ENCODE peak calls at places on chromosomes 2 and 18, in five cellular contexts. One of them, this sample, is unnamed.

GRCh38 chr2:39488450-39488849 is 51.4 kb upstream of the MAP4K3 start:
- DNase-seq in Kasumi-1: no peak
- DNase-seq in AG04449: no peak
- DNase-seq in mesendoderm: no peak
- DNase-seq in amniotic epithelial cell: peak; percentile 95
- DNase-seq in this sample: no peak

GRCh38 chr2:70532244-70532935 is 21.2 kb downstream of the TGFA start:
- DNase-seq in mesendoderm: no peak
- DNase-seq in AG04449: no peak
- DNase-seq in Kasumi-1: no peak
- DNase-seq in amniotic epithelial cell: no peak
- DNase-seq in this sample: peak; percentile 36

GRCh38 chr2:226483745-226484619 is 315.6 kb downstream of the IRS1 start:
- DNase-seq in mesendoderm: peak; percentile 94
- DNase-seq in amniotic epithelial cell: peak; percentile 44
- DNase-seq in AG04449: peak; percentile 28
- DNase-seq in Kasumi-1: no peak
- DNase-seq in this sample: no peak

GRCh38 chr18:76545433-76546281 is 50.6 kb upstream of the ZNF516 start:
- DNase-seq in mesendoderm: no peak
- DNase-seq in Kasumi-1: no peak
- DNase-seq in AG04449: no peak
- DNase-seq in amniotic epithelial cell: peak; percentile 29
- DNase-seq in this sample: no peak

GRCh38 chr2:171963198-171963597 is 36.6 kb upstream of the METAP1D start:
- DNase-seq in mesendoderm: no peak
- DNase-seq in amniotic epithelial cell: no peak
- DNase-seq in Kasumi-1: no peak
- DNase-seq in AG04449: no peak
- DNase-seq in this sample: no peak

GRCh38 chr2:108128226-108128786 is 111.5 kb upstream of the SULT1C3 start:
- DNase-seq in amniotic epithelial cell: no peak
- DNase-seq in Kasumi-1: no peak
- DNase-seq in AG04449: no peak
- DNase-seq in mesendoderm: no peak
- DNase-seq in this sample: no peak

GRCh38 chr2:101718993-101719571 is 21.6 kb downstream of the MAP4K4 start:
- DNase-seq in Kasumi-1: no peak
- DNase-seq in mesendoderm: no peak
- DNase-seq in AG04449: no peak
- DNase-seq in amniotic epithelial cell: no peak
- DNase-seq in this sample: no peak

GRCh38 chr2:127356531-127356930 is 31.2 kb downstream of the MAP3K2 start:
- DNase-seq in AG04449: no peak
- DNase-seq in amniotic epithelial cell: no peak
- DNase-seq in Kasumi-1: no peak
- DNase-seq in mesendoderm: no peak
- DNase-seq in this sample: no peak

GRCh38 chr2:202014328-202015034 is 19.2 kb upstream of the FZD7 start:
- DNase-seq in AG04449: no peak
- DNase-seq in amniotic epithelial cell: no peak
- DNase-seq in Kasumi-1: no peak
- DNase-seq in mesendoderm: peak; percentile 94
- DNase-seq in this sample: no peak

GRCh38 chr2:99550368-99550767 is 60.6 kb upstream of the REV1 start:
- DNase-seq in Kasumi-1: no peak
- DNase-seq in mesendoderm: no peak
- DNase-seq in AG04449: no peak
- DNase-seq in amniotic epithelial cell: no peak
- DNase-seq in this sample: no peak

GRCh38 chr2:112182581-112183034 is 44.4 kb downstream of the FBLN7 start:
- DNase-seq in mesendoderm: no peak
- DNase-seq in Kasumi-1: no peak
- DNase-seq in amniotic epithelial cell: no peak
- DNase-seq in AG04449: no peak
- DNase-seq in this sample: no peak

GRCh38 chr2:30514134-30514860 is 67.3 kb downstream of the LCLAT1 start:
- DNase-seq in mesendoderm: peak; percentile 36
- DNase-seq in AG04449: no peak
- DNase-seq in Kasumi-1: no peak
- DNase-seq in amniotic epithelial cell: peak; percentile 55
- DNase-seq in this sample: peak; percentile 36

GRCh38 chr2:127820080-127820668 is 9.2 kb upstream of the WDR33 start:
- DNase-seq in Kasumi-1: no peak
- DNase-seq in amniotic epithelial cell: peak; percentile 47
- DNase-seq in mesendoderm: peak; percentile 35
- DNase-seq in AG04449: no peak
- DNase-seq in this sample: no peak

GRCh38 chr2:27408601-27409320 is 630 bp downstream of the PPM1G start:
- DNase-seq in AG04449: no peak
- DNase-seq in mesendoderm: peak; percentile 25
- DNase-seq in amniotic epithelial cell: no peak
- DNase-seq in Kasumi-1: peak; percentile 33
- DNase-seq in this sample: no peak

GRCh38 chr2:18834341-18834740 is 245.0 kb upstream of the NT5C1B start:
- DNase-seq in mesendoderm: no peak
- DNase-seq in amniotic epithelial cell: peak; percentile 45
- DNase-seq in Kasumi-1: no peak
- DNase-seq in AG04449: no peak
- DNase-seq in this sample: peak; percentile 9

GRCh38 chr2:240309214-240309613 is 126.2 kb upstream of the GPC1 start:
- DNase-seq in AG04449: no peak
- DNase-seq in amniotic epithelial cell: no peak
- DNase-seq in mesendoderm: no peak
- DNase-seq in Kasumi-1: no peak
- DNase-seq in this sample: no peak

GRCh38 chr2:150303281-150303680 is 184.2 kb downstream of the RND3 start:
- DNase-seq in amniotic epithelial cell: peak; percentile 49
- DNase-seq in Kasumi-1: peak; percentile 88
- DNase-seq in AG04449: no peak
- DNase-seq in mesendoderm: peak; percentile 33
- DNase-seq in this sample: no peak

GRCh38 chr2:218145124-218145523 is 19.3 kb downstream of the CXCR2 start:
- DNase-seq in AG04449: no peak
- DNase-seq in amniotic epithelial cell: peak; percentile 77
- DNase-seq in Kasumi-1: no peak
- DNase-seq in mesendoderm: no peak
- DNase-seq in this sample: no peak

GRCh38 chr2:128347701-128348504 is 29.2 kb upstream of the HS6ST1 start:
- DNase-seq in amniotic epithelial cell: no peak
- DNase-seq in mesendoderm: no peak
- DNase-seq in AG04449: no peak
- DNase-seq in Kasumi-1: no peak
- DNase-seq in this sample: peak; percentile 54

GRCh38 chr2:216202602-216203250 is 93.6 kb downstream of the XRCC5 start:
- DNase-seq in AG04449: no peak
- DNase-seq in amniotic epithelial cell: no peak
- DNase-seq in mesendoderm: no peak
- DNase-seq in Kasumi-1: no peak
- DNase-seq in this sample: no peak

GRCh38 chr18:48297139-48297538 is 112.0 kb downstream of the ZBTB7C start:
- DNase-seq in AG04449: no peak
- DNase-seq in mesendoderm: no peak
- DNase-seq in amniotic epithelial cell: no peak
- DNase-seq in Kasumi-1: no peak
- DNase-seq in this sample: no peak

GRCh38 chr2:28047698-28048097 is 157.2 kb downstream of the BABAM2 start:
- DNase-seq in amniotic epithelial cell: peak; percentile 94
- DNase-seq in mesendoderm: no peak
- DNase-seq in Kasumi-1: no peak
- DNase-seq in AG04449: peak; percentile 56
- DNase-seq in this sample: peak; percentile 9

GRCh38 chr18:26813043-26813442 is 52.5 kb downstream of the AQP4 start:
- DNase-seq in AG04449: no peak
- DNase-seq in mesendoderm: peak; percentile 76
- DNase-seq in amniotic epithelial cell: no peak
- DNase-seq in Kasumi-1: peak; percentile 1
- DNase-seq in this sample: peak; percentile 28